ENCODE peak calls at places on chromosomes 12 and 14, in nine cellular contexts. U is cardiac muscle cell, E is AG09309, Z is IMR-90, D is heart right ventricle, A is mammary epithelial cell, O is lower lobe of right lung, G is NB4, S is pancreas. P is an unnamed sample.

GRCh38 chr12:97313471-97314190 is 149.0 kb upstream of the RMST start:
- DNase-seq in U (no peak), E (no peak), Z (no peak), D (no peak), A (no peak), O (no peak), G (no peak), S (no peak), P (no peak)

GRCh38 chr14:38431156-38431555 is 175.3 kb upstream of the CLEC14A start:
- DNase-seq in U (no peak), E (no peak), Z (no peak), D (no peak), A (no peak), O (no peak), G (no peak), S (no peak), P (no peak)

GRCh38 chr14:95237956-95238355 is 80.6 kb upstream of the DICER1 start:
- DNase-seq in U (no peak), E (no peak), Z (no peak), D (no peak), A (no peak), O (no peak), G (no peak), S (peak; percentile 47), P (no peak)

GRCh38 chr14:100754020-100754419 is 27.3 kb downstream of the DLK1 start:
- DNase-seq in U (no peak), E (no peak), Z (no peak), D (no peak), A (no peak), O (no peak), G (no peak), S (no peak), P (no peak)

GRCh38 chr12:27236498-27236897 is 7.6 kb upstream of the STK38L start:
- DNase-seq in U (no peak), E (no peak), Z (peak; percentile 50), D (no peak), A (peak; percentile 29), O (no peak), G (peak; percentile 97), S (no peak), P (no peak)

GRCh38 chr12:16555630-16556029 is 50.3 kb downstream of the LMO3 start:
- DNase-seq in U (no peak), E (no peak), Z (peak; percentile 87), D (no peak), A (peak; percentile 61), O (no peak), G (no peak), S (no peak), P (no peak)

GRCh38 chr12:47087088-47087688 is 7.4 kb upstream of the AMIGO2 start:
- DNase-seq in U (no peak), E (no peak), Z (peak; percentile 43), D (no peak), A (no peak), O (no peak), G (no peak), S (no peak), P (no peak)

GRCh38 chr14:60327447-60328331 is 78.7 kb downstream of the PPM1A start:
- DNase-seq in U (peak; percentile 17), E (no peak), Z (peak; percentile 20), D (peak; percentile 11), A (no peak), O (peak; percentile 56), G (peak; percentile 36), S (peak; percentile 87), P (no peak)

GRCh38 chr14:74475678-74476077 is 17.4 kb downstream of the NPC2 start:
- DNase-seq in U (no peak), E (peak; percentile 33), Z (peak; percentile 63), D (no peak), A (peak; percentile 48), O (no peak), G (no peak), S (no peak), P (no peak)

GRCh38 chr12:111546758-111547383 is 52.2 kb downstream of the ATXN2 start:
- DNase-seq in U (no peak), E (no peak), Z (peak; percentile 26), D (no peak), A (peak; percentile 38), O (no peak), G (no peak), S (no peak), P (no peak)

GRCh38 chr12:81692008-81692407 is 67.1 kb downstream of the PPFIA2 start:
- DNase-seq in U (no peak), E (no peak), Z (no peak), D (no peak), A (peak; percentile 17), O (no peak), G (no peak), S (no peak), P (no peak)

GRCh38 chr14:70947739-70948138 is 40.5 kb downstream of the PCNX1 start:
- DNase-seq in U (no peak), E (no peak), Z (no peak), D (no peak), A (no peak), O (no peak), G (no peak), S (no peak), P (no peak)

GRCh38 chr14:34465069-34465859 is 3.2 kb upstream of the SPTSSA start:
- DNase-seq in U (no peak), E (no peak), Z (peak; percentile 33), D (no peak), A (no peak), O (no peak), G (peak; percentile 47), S (no peak), P (no peak)

GRCh38 chr12:47984331-47984801 is 19.9 kb downstream of the COL2A1 start:
- DNase-seq in U (no peak), E (no peak), Z (no peak), D (no peak), A (no peak), O (no peak), G (no peak), S (no peak), P (no peak)

GRCh38 chr12:3493225-3494049 is 2.4 kb downstream of the PRMT8 start:
- DNase-seq in U (peak; percentile 86), E (no peak), Z (no peak), D (peak; percentile 19), A (no peak), O (no peak), G (no peak), S (peak; percentile 67), P (no peak)

GRCh38 chr14:50882932-50883826 is 11.3 kb downstream of the ABHD12B start:
- DNase-seq in U (no peak), E (no peak), Z (no peak), D (no peak), A (peak; percentile 33), O (no peak), G (no peak), S (no peak), P (no peak)

GRCh38 chr12:29416748-29417147 is 35.8 kb upstream of the ERGIC2 start:
- DNase-seq in U (no peak), E (no peak), Z (peak; percentile 1), D (no peak), A (no peak), O (no peak), G (no peak), S (no peak), P (no peak)
- H3K4me3 ChIP-seq in U (no peak overlapping the region), E (no peak overlapping the region), Z (no peak overlapping the region), D (no peak overlapping the region), A (no peak overlapping the region), O (no peak overlapping the region), G (no peak overlapping the region), S (no peak overlapping the region), P (no peak overlapping the region)

GRCh38 chr14:56150645-56151345 is 32.6 kb downstream of the PELI2 start:
- DNase-seq in U (no peak), E (no peak), Z (no peak), D (no peak), A (no peak), O (no peak), G (no peak), S (no peak), P (no peak)
- TF ChIP-seq CTCF in U (no peak), E (no peak), Z (no peak), D (no peak), A (no peak), O (no peak), G (no peak), S (no peak), P (no peak)

GRCh38 chr12:122123761-122124145 is 45.2 kb downstream of the MLXIP start:
- DNase-seq in U (no peak), E (no peak), Z (no peak), D (no peak), A (no peak), O (peak; percentile 17), G (no peak), S (peak; percentile 41), P (no peak)

GRCh38 chr12:122125452-122126341 is 47.1 kb downstream of the MLXIP start:
- DNase-seq in U (no peak), E (no peak), Z (no peak), D (no peak), A (no peak), O (peak; percentile 42), G (no peak), S (peak; percentile 33), P (no peak)

GRCh38 chr12:122124370-122124769 is 45.8 kb downstream of the MLXIP start:
- DNase-seq in U (no peak), E (no peak), Z (no peak), D (no peak), A (no peak), O (peak; percentile 38), G (no peak), S (peak; percentile 62), P (no peak)

GRCh38 chr12:122121341-122122192 is 43.0 kb downstream of the MLXIP start:
- DNase-seq in U (no peak), E (no peak), Z (no peak), D (no peak), A (no peak), O (peak; percentile 39), G (no peak), S (peak; percentile 42), P (no peak)

GRCh38 chr12:122123051-122123760 is 44.6 kb downstream of the MLXIP start:
- DNase-seq in U (peak; percentile 78), E (no peak), Z (peak; percentile 66), D (peak; percentile 77), A (peak; percentile 65), O (peak; percentile 53), G (peak; percentile 79), S (peak; percentile 60), P (peak; percentile 49)
- H3K4me3 ChIP-seq in U (no peak overlapping the region), E (no peak overlapping the region), Z (no peak overlapping the region), D (no peak overlapping the region), A (no peak overlapping the region), O (no peak overlapping the region), G (no peak overlapping the region), S (no peak overlapping the region), P (no peak overlapping the region)

DNA sequence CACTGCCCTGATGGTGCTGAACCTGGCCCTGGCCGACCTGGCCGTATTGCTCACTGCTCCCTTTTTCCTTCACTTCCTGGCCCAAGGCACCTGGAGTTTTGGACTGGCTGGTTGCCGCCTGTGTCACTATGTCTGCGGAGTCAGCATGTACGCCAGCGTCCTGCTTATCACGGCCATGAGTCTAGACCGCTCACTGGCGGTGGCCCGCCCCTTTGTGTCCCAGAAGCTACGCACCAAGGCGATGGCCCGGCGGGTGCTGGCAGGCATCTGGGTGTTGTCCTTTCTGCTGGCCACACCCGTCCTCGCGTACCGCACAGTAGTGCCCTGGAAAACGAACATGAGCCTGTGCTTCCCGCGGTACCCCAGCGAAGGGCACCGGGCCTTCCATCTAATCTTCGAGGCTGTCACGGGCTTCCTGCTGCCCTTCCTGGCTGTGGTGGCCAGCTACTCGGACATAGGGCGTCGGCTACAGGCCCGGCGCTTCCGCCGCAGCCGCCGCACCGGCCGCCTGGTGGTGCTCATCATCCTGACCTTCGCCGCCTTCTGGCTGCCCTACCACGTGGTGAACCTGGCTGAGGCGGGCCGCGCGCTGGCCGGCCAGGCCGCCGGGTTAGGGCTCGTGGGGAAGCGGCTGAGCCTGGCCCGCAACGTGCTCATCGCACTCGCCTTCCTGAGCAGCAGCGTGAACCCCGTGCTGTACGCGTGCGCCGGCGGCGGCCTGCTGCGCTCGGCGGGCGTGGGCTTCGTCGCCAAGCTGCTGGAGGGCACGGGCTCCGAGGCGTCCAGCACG is 4.7 kb downstream of the LTB4R start:
- DNase-seq in U (no peak), E (no peak), Z (no peak), D (peak; percentile 56), A (no peak), O (peak; percentile 71), G (no peak), S (no peak), P (no peak)
- TF ChIP-seq CTCF in U (peak; percentile 13), E (no peak), Z (peak; percentile 9), D (peak; percentile 59), A (no peak), O (peak; percentile 38), G (no peak), S (no peak), P (no peak)

P was measured in astrocyte of the cerebellum.